ENCODE peak calls at places on chromosomes 2 and 18, in five cellular contexts. L is ovary, T is sigmoid colon, W is esophagus squamous epithelium, O is breast epithelium. F is an unnamed sample. For H3K4me1, the result is how much of the 10 kb centered on the place peaks cover.

GRCh38 chr18:45168883-45169585 is 446.2 kb upstream of the SLC14A2 start:
- DNase-seq in T (no peak), L (no peak), W (no peak), O (no peak), F (no peak)

GRCh38 chr2:240456607-240457222 is 21.3 kb downstream of the GPC1 start:
- DNase-seq in T (no peak), W (no peak), L (no peak), O (no peak), F (peak)

GRCh38 chr2:236568068-236568921 is 1.3 kb upstream of the ACKR3 start:
- DNase-seq in T (peak), L (peak), W (no peak), O (no peak), F (peak)

GRCh38 chr2:239001794-239002193 is 153.9 kb downstream of the TWIST2 start:
- DNase-seq in T (no peak), O (no peak), W (no peak), L (no peak), F (no peak)

GRCh38 chr2:182595650-182596049 is 120.4 kb upstream of the DNAJC10 start:
- DNase-seq in O (no peak), L (no peak), T (no peak), W (no peak), F (no peak)

GRCh38 chr2:159617651-159618050 is 1.3 kb upstream of the BAZ2B start:
- DNase-seq in W (no peak), O (no peak), L (no peak), T (no peak), F (no peak)

GRCh38 chr2:241763551-241764271 is 12.9 kb upstream of the GAL3ST2 start:
- DNase-seq in W (no peak), L (no peak), T (peak), O (no peak), F (no peak)

GRCh38 chr2:226618875-226619605 is 180.6 kb downstream of the IRS1 start:
- DNase-seq in O (no peak), W (no peak), L (no peak), T (no peak), F (no peak)

GRCh38 chr2:239326831-239327535 is 73.8 kb downstream of the HDAC4 start:
- DNase-seq in T (peak), O (no peak), L (no peak), W (no peak), F (peak)

GRCh38 chr2:81304154-81304830 is 999.7 kb upstream of the LRRTM1 start:
- DNase-seq in W (no peak), T (no peak), L (no peak), O (no peak), F (no peak)

GRCh38 chr18:48668466-48669179 is 129.8 kb downstream of the CTIF start:
- DNase-seq in L (peak), W (no peak), O (no peak), T (no peak), F (peak)

GRCh38 chr18:29060349-29060748 is 883.4 kb upstream of the CDH2 start:
- DNase-seq in W (no peak), O (no peak), T (no peak), L (no peak), F (no peak)

GRCh38 chr18:78772369-78773302 is 207.0 kb upstream of the SALL3 start:
- DNase-seq in O (no peak), L (no peak), W (no peak), T (peak), F (no peak)

GRCh38 chr18:64966667-64967066 is 784.1 kb upstream of the CDH7 start:
- DNase-seq in W (no peak), O (no peak), L (no peak), T (no peak), F (no peak)

GRCh38 chr2:172098650-172099471 is 3.8 kb downstream of the DLX2 start:
- DNase-seq in W (no peak), L (peak), T (peak), O (no peak), F (peak)

GRCh38 chr2:168343586-168343985 is 96.2 kb upstream of the STK39 start:
- DNase-seq in L (no peak), W (no peak), O (no peak), T (no peak), F (peak)

GRCh38 chr2:178484245-178485041 is 4.2 kb downstream of the PLEKHA3 start:
- DNase-seq in O (no peak), L (peak), T (peak), W (no peak), F (peak)

GRCh38 chr2:75710220-75710576 is 517 bp downstream of the GCFC2 start:
- DNase-seq in O (no peak), W (no peak), L (no peak), T (no peak), F (no peak)

GRCh38 chr2:83703598-83703997 is 755.5 kb downstream of the SUCLG1 start:
- DNase-seq in L (no peak), W (no peak), T (no peak), O (no peak), F (no peak)

GRCh38 chr2:97751752-97752151 is 38.4 kb downstream of the ZAP70 start:
- DNase-seq in L (no peak), O (no peak), W (no peak), T (no peak), F (no peak)

GRCh38 chr2:176096986-176097819 is 2.4 kb upstream of the HOXD12 start:
- DNase-seq in O (no peak), T (peak), L (peak), W (no peak), F (peak)

GRCh38 chr2:74792282-74792681 is 41.6 kb upstream of the HK2 start:
- DNase-seq in O (no peak), L (no peak), W (no peak), T (no peak), F (no peak)

GRCh38 chr2:144890828-144891227 is 370.9 kb upstream of the ZEB2 start:
- DNase-seq in L (no peak), W (no peak), T (no peak), O (no peak), F (no peak)

GRCh38 chr2:231319867-231320266 is 75.6 kb upstream of the B3GNT7 start:
- DNase-seq in O (no peak), L (no peak), T (no peak), W (no peak), F (no peak)

GRCh38 chr2:227127236-227127635 is 36.8 kb downstream of the COL4A4 start:
- DNase-seq in O (no peak), W (no peak), L (no peak), T (no peak), F (no peak)

GRCh38 chr2:178870703-178871102 is 63.5 kb upstream of the TTN start:
- DNase-seq in T (no peak), L (no peak), O (no peak), W (no peak), F (peak)

GRCh38 chr18:46253498-46253897 is 149.3 kb downstream of the HAUS1 start:
- DNase-seq in T (peak), L (peak), O (no peak), W (no peak), F (no peak)

GRCh38 chr2:240997856-240998705 is at the start of gene SNED1:
- DNase-seq in T (peak), O (peak), W (no peak), L (peak), F (peak)

GRCh38 chr18:30163573-30163972 is 879.0 kb downstream of the DSC3 start:
- DNase-seq in W (no peak), L (no peak), T (no peak), O (no peak), F (no peak)

GRCh38 chr2:240143801-240144648 is 3.6 kb upstream of the OTOS start:
- DNase-seq in L (peak), O (peak), T (peak), W (no peak), F (peak)

GRCh38 chr2:230714122-230714453 is 1.4 kb downstream of the CAB39 start:
- DNase-seq in T (no peak), O (no peak), W (no peak), L (no peak), F (peak)

GRCh38 chr2:76197428-76197827 is 486.7 kb upstream of the GCFC2 start:
- DNase-seq in W (no peak), O (no peak), T (no peak), L (no peak), F (no peak)

GRCh38 chr18:13294309-13294708 is 75.7 kb downstream of the LDLRAD4 start:
- DNase-seq in T (no peak), L (no peak), O (no peak), W (no peak), F (no peak)

GRCh38 chr2:75489682-75490180 is 71.0 kb downstream of the EVA1A start:
- DNase-seq in O (no peak), W (no peak), L (no peak), T (no peak), F (no peak)

GRCh38 chr2:71666094-71666474 is 212.7 kb downstream of the DYSF start:
- DNase-seq in W (no peak), O (no peak), L (no peak), T (peak), F (no peak)

GRCh38 chr18:78601923-78602322 is 377.7 kb upstream of the SALL3 start:
- DNase-seq in W (no peak), L (no peak), O (no peak), T (no peak), F (no peak)

GRCh38 chr18:8661754-8662573 is 43.4 kb upstream of the MTCL1 start:
- DNase-seq in T (no peak), L (no peak), W (no peak), O (no peak), F (no peak)

GRCh38 chr18:48841381-48842258 is 109.1 kb downstream of the SMAD7 start:
- DNase-seq in L (no peak), W (no peak), O (no peak), T (no peak), F (peak)

GRCh38 chr2:30940805-30941204 is 133.6 kb upstream of the CAPN13 start:
- DNase-seq in O (no peak), T (no peak), W (no peak), L (no peak), F (no peak)
- TF ChIP-seq POLR2A in O (no peak), T (no peak), W (no peak), L (no peak), F (no peak)

GRCh38 chr2:85735691-85736090 is 18.1 kb upstream of the ATOH8 start:
- DNase-seq in O (no peak), W (no peak), T (no peak), L (no peak), F (no peak)

GRCh38 chr2:85734942-85735608 is 18.7 kb upstream of the ATOH8 start:
- DNase-seq in L (no peak), W (no peak), O (no peak), T (no peak), F (no peak)

GRCh38 chr2:85737961-85738360 is 15.8 kb upstream of the ATOH8 start:
- DNase-seq in W (no peak), L (no peak), O (no peak), T (peak), F (no peak)

GRCh38 chr2:85737481-85737880 is 16.3 kb upstream of the ATOH8 start:
- DNase-seq in O (peak), T (peak), L (peak), W (no peak), F (peak)

GRCh38 chr2:85736456-85737355 is 17.1 kb upstream of the ATOH8 start:
- DNase-seq in W (no peak), T (no peak), O (no peak), L (no peak), F (no peak)
- H3K4me1 ChIP-seq in W (under half), T (half or more), O (under half), L (under half), F (under half)

GRCh38 chr2:27118525-27119329 is at the start of gene CGREF1:
- DNase-seq in T (no peak), L (no peak), O (no peak), W (no peak), F (no peak)
- TF ChIP-seq POLR2A in T (no peak), L (no peak), O (no peak), W (no peak), F (no peak)

GRCh38 chr2:43180901-43181300 is 45.5 kb downstream of the ZFP36L2 start:
- DNase-seq in W (no peak), L (no peak), O (no peak), T (no peak), F (no peak)
- H3K4me1 ChIP-seq in W (under half), L (under half), O (under half), T (under half), F (under half)

DNA sequence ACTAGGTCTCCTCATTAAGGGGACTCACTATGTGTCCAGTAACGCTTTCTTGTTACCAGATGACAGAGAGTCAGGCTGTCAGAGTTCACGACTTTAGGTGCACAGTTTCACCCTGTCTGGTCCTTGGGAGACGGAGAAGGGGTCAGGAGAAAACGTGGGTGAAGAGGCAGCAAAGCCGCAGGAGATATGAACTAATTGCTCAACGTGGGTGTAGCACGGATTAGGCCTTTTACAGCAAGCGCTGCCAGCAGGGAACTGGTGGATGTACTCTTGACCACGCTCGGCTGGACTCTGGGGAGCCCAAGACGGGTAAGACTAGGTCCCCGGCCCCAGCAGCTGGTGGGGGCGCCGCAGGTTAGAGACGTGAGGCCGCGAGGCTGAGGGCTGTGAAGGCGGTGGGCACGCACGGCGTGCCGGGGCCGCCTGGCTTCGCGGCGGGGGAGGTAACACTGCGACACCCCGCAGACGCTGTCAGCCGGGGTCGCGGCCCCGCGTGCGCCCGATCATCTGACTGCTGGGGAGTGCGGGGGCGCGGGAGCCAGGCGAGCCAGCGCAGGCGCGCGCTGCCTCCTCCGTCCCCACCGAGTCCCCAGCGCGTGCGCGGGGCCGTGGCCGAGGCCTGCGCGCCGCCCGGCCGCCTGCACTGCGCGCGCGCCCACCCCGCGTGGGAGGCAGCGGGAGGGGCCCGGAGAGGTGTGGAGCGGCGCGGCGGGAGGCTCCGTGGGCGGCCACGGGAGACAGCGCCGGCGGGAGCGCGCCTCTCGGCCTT is at the start of gene CLIP4:
- DNase-seq in W (no peak), O (peak), L (peak), T (peak), F (peak)
- TF ChIP-seq POLR2A in W (peak), O (peak), L (no peak), T (no peak), F (no peak)

GRCh38 chr2:102736607-102737409 is 25.0 kb upstream of the TMEM182 start:
- DNase-seq in L (peak), T (peak), W (peak), O (peak), F (peak)

GRCh38 chr2:102736174-102736606 is 25.6 kb upstream of the TMEM182 start:
- DNase-seq in T (no peak), W (no peak), L (peak), O (no peak), F (no peak)

GRCh38 chr2:102737435-102737834 is 24.4 kb upstream of the TMEM182 start:
- DNase-seq in T (no peak), L (no peak), W (no peak), O (no peak), F (no peak)

DNA sequence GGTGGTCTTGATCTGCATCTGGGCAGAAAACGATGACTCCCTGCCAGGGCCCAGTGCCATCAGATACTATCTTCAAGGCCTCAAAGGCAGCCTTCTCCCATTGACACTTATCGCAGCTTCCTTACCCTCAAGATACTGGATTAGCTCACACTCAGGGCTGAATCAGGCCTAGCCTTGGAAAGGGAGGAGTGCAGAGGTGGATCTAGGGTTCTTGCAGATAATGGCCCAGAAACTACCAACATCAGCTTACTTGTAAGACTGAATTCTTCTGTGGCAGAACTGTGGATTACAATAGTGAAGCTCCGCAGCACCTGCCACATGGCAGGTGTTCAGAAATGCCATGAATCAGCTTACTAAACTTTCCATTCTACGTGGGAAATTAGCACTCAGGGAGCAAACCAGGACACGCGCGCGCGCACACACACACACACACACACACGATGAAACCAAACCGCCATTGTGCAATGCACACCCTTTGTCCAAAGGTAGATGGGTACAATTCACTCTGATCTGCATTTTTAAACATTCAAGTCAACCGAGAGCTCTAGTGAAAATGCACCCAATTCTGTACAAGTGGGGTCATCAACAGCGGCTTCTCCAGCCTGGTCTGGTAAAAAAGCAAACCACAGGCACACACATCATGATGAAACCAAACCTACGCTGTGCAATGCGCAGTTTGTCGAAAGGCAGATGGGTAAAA is 26.2 kb upstream of the TMEM182 start:
- DNase-seq in T (no peak), W (no peak), O (no peak), L (no peak), F (no peak)
- H3K4me1 ChIP-seq in T (under half), W (under half), O (under half), L (under half), F (under half)

GRCh38 chr2:55283083-55283482 is 14.1 kb upstream of the MTIF2 start:
- DNase-seq in L (no peak), W (no peak), O (no peak), T (no peak), F (no peak)

GRCh38 chr2:55277310-55277709 is 8.3 kb upstream of the MTIF2 start:
- DNase-seq in O (no peak), L (no peak), T (no peak), W (no peak), F (no peak)

DNA sequence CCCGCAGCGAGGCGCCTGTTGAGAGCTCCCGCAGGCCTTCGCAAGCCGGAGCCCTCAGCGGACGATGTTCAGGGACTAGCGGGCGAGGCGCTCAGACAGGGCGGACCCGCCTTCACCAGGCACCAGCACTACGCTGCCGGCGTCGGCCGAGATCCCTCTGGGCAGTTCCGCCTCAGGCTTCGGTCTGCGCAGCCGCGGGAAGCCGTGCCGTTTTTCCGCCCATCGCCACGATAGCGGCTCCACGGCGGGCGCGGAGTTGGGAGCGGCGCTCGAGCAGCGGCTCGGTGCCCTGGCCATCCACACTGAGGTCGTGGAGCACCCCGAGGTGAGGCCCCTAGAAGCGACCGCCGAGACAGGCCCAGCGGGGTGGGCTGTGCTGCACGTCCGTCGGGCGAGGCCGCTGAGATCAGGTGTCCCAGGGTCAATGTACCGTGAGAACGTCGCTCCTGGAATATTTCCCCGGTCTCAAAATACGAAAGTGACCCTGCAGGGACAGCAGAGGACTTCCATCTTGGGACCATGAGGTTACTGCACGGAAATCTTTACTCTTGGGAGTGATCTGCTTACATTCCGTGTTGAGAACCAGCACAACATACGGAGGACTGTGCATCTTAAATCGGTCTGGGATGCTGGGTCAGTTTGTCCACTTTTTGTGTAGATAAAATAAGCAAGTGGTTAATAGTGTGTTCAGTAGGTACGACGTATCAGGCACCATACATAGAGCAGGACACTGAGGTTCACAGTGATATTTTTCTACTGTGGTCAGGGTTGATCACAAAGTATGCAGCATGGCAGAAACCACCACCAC is 13.3 kb upstream of the MTIF2 start:
- DNase-seq in L (peak), T (peak), O (peak), W (peak), F (peak)
- TF ChIP-seq POLR2A in L (peak), T (peak), O (no peak), W (peak), F (peak)

GRCh38 chr18:69954719-69955118 is 7.0 kb upstream of the CD226 start:
- DNase-seq in L (no peak), W (no peak), T (no peak), O (no peak), F (no peak)

GRCh38 chr18:69958422-69958821 is 10.7 kb upstream of the CD226 start:
- DNase-seq in W (no peak), L (no peak), T (no peak), O (no peak), F (no peak)

GRCh38 chr18:69956037-69956436 is 8.4 kb upstream of the CD226 start:
- DNase-seq in T (no peak), L (no peak), W (no peak), O (no peak), F (no peak)

GRCh38 chr18:69956655-69957054 is 9.0 kb upstream of the CD226 start:
- DNase-seq in O (no peak), T (no peak), W (no peak), L (no peak), F (no peak)

GRCh38 chr18:69957071-69957620 is 9.5 kb upstream of the CD226 start:
- DNase-seq in W (no peak), O (no peak), L (no peak), T (no peak), F (no peak)
- H3K4me1 ChIP-seq in W (under half), O (under half), L (under half), T (under half), F (under half)

GRCh38 chr2:25738383-25739343 is 65.3 kb upstream of the DTNB start:
- DNase-seq in L (no peak), W (no peak), T (no peak), O (no peak), F (no peak)

GRCh38 chr2:25744055-25744454 is 70.7 kb upstream of the DTNB start:
- DNase-seq in L (no peak), O (no peak), W (no peak), T (no peak), F (no peak)

GRCh38 chr2:25740810-25741381 is 67.5 kb upstream of the DTNB start:
- DNase-seq in W (no peak), O (no peak), L (no peak), T (no peak), F (no peak)

GRCh38 chr2:25742501-25742900 is 69.1 kb upstream of the DTNB start:
- DNase-seq in L (no peak), T (no peak), O (no peak), W (no peak), F (no peak)

GRCh38 chr2:25743132-25743830 is 69.9 kb upstream of the DTNB start:
- DNase-seq in W (no peak), O (no peak), L (no peak), T (no peak), F (no peak)
- TF ChIP-seq POLR2A in W (no peak), O (no peak), L (no peak), T (no peak), F (no peak)

F was measured in adrenal gland.